ENCODE peak calls at places on chromosomes 2 and 18, in four cellular contexts. J is neuronal stem cell, T is cardiac muscle cell, U is psoas muscle. P is an unnamed sample.
A peak's percentile ranks its signal among the peaks of the same experiment; 100 is the strongest.

GRCh38 chr18:32661486-32662299 is 111.1 kb downstream of the KLHL14 start:
- DNase-seq in J (no peak), T (no peak), U (no peak), P (no peak)

GRCh38 chr2:76128622-76129021 is 417.9 kb upstream of the GCFC2 start:
- DNase-seq in J (no peak), T (no peak), U (no peak), P (no peak)

GRCh38 chr2:145752091-145752806 is 1232.3 kb upstream of the ZEB2 start:
- DNase-seq in J (peak; percentile 41), T (peak; percentile 93), U (no peak), P (no peak)

GRCh38 chr2:71785550-71785951 is 332.2 kb downstream of the DYSF start:
- DNase-seq in J (no peak), T (no peak), U (peak; percentile 67), P (no peak)

GRCh38 chr2:120866071-120866470 is 130.4 kb downstream of the GLI2 start:
- DNase-seq in J (no peak), T (no peak), U (no peak), P (no peak)

GRCh38 chr2:231541605-231542509 is 11.6 kb upstream of the NMUR1 start:
- DNase-seq in J (no peak), T (peak; percentile 45), U (peak; percentile 33), P (no peak)

GRCh38 chr2:151379191-151379590 is 21.8 kb downstream of the TNFAIP6 start:
- DNase-seq in J (no peak), T (peak; percentile 77), U (no peak), P (no peak)

GRCh38 chr18:50578651-50579050 is 18.8 kb downstream of the MAPK4 start:
- DNase-seq in J (no peak), T (no peak), U (no peak), P (no peak)

GRCh38 chr2:216837740-216838139 is 22.1 kb downstream of the TNP1 start:
- DNase-seq in J (no peak), T (no peak), U (no peak), P (no peak)

GRCh38 chr18:36066001-36066400 is 1.4 kb downstream of the RPRD1A start:
- DNase-seq in J (no peak), T (peak; percentile 43), U (no peak), P (no peak)

GRCh38 chr2:37742286-37742685 is 70.8 kb upstream of the CDC42EP3 start:
- DNase-seq in J (no peak), T (no peak), U (no peak), P (no peak)

GRCh38 chr2:40286721-40287120 is 165.2 kb downstream of the SLC8A1 start:
- DNase-seq in J (no peak), T (no peak), U (no peak), P (no peak)

GRCh38 chr2:217954051-217954450 is 48.7 kb downstream of the TNS1 start:
- DNase-seq in J (no peak), T (no peak), U (no peak), P (no peak)

GRCh38 chr2:238841542-238842181 is 6.2 kb upstream of the TWIST2 start:
- DNase-seq in J (no peak), T (peak; percentile 51), U (no peak), P (no peak)

GRCh38 chr2:16408331-16409005 is 257.2 kb downstream of the CYRIA start:
- DNase-seq in J (no peak), T (no peak), U (no peak), P (no peak)

GRCh38 chr18:23693849-23694248 is 4.6 kb downstream of the LAMA3 start:
- DNase-seq in J (no peak), T (no peak), U (no peak), P (no peak)

GRCh38 chr18:23689031-23689615 is at the start of gene LAMA3:
- DNase-seq in J (peak; percentile 48), T (peak; percentile 46), U (peak; percentile 56), P (no peak)

GRCh38 chr18:23690505-23691068 is 1.3 kb downstream of the LAMA3 start:
- DNase-seq in J (peak; percentile 6), T (no peak), U (no peak), P (no peak)

GRCh38 chr18:23689616-23690504 is 607 bp downstream of the LAMA3 start:
- DNase-seq in J (peak; percentile 14), T (no peak), U (no peak), P (no peak)

GRCh38 chr18:23694642-23695430 is 5.6 kb downstream of the LAMA3 start:
- DNase-seq in J (no peak), T (no peak), U (no peak), P (no peak)
- H3K27ac ChIP-seq in J (no peak overlapping the region), T (no peak overlapping the region), U (no peak overlapping the region), P (no peak overlapping the region)

DNA sequence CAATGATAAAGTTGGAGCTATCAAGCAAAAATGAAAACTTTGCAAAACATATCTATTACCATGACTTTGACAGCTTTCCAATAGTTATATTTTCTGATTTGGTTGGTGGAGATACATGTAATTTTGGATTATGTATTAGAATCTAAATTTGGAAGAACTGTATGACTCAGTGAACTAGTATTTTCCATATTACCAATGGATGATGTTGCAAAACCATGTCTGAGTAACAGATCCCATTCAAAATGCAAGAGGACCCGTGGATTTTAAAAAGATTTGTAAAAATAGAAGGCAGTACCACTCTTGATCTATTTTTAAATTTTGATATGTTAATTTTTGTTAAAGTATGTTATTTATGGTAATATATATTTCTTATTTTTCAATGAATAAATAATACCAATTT is 83.0 kb downstream of the TAF4B start:
- DNase-seq in J (no peak), T (peak; percentile 54), U (no peak), P (no peak)
- H3K27ac ChIP-seq in J (no peak overlapping the region), T (no peak overlapping the region), U (no peak overlapping the region), P (no peak overlapping the region)

GRCh38 chr2:174794851-174795374 is 30.6 kb upstream of the CHRNA1 start:
- DNase-seq in J (no peak), T (no peak), U (no peak), P (no peak)
- H3K27ac ChIP-seq in J (no peak overlapping the region), T (no peak overlapping the region), U (no peak overlapping the region), P (no peak overlapping the region)

GRCh38 chr2:166385313-166385712 is 9.6 kb upstream of the SCN9A start:
- DNase-seq in J (no peak), T (no peak), U (no peak), P (no peak)
- H3K27ac ChIP-seq in J (no peak overlapping the region), T (no peak overlapping the region), U (no peak overlapping the region), P (no peak overlapping the region)

GRCh38 chr2:127486247-127486912 is 39.9 kb downstream of the IWS1 start:
- DNase-seq in J (no peak), T (peak; percentile 63), U (no peak), P (no peak)

GRCh38 chr2:127482031-127482430 is 44.3 kb downstream of the IWS1 start:
- DNase-seq in J (no peak), T (no peak), U (no peak), P (no peak)

GRCh38 chr2:127485051-127485693 is 41.1 kb downstream of the IWS1 start:
- DNase-seq in J (no peak), T (no peak), U (no peak), P (no peak)

GRCh38 chr2:127490283-127490682 is 36.0 kb downstream of the IWS1 start:
- DNase-seq in J (no peak), T (no peak), U (no peak), P (no peak)

DNA sequence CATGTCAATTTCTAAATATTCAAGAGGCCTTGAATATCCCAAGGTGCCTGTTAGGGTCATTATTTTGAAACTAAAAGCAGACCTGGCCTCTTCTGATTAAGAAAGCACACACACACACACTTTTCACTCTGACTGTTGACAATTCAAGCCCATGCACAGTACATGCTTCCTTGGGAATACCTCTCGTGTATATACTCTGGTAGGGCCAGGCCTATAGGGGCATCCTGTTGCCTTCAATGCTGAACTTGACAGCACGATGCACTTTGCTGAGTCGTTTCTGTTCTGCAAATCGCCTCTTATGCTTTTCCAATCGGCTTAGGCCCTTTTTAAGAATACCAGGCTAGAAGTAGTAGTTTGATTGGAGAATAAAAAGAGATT is 40.6 kb downstream of the IWS1 start:
- DNase-seq in J (no peak), T (no peak), U (no peak), P (no peak)
- H3K27ac ChIP-seq in J (no peak overlapping the region), T (no peak overlapping the region), U (no peak overlapping the region), P (no peak overlapping the region)

DNA sequence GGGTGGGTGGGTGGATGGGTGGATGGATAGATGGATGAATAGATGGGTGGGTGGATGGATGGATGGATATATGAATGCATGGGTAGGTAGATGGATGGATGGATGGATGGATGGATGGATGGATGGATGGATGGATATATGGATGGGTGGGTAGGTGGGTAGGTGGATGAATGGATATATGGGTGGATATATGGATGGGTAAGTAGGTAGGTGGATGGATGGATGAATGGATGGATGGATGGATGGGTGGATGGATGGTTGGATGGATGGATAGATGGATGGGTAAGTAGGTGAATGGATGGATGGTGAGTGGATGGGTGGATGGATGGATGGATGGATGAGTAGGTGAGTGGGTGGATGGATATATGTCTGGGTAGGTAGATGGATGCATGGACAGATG is 36.1 kb downstream of the MCFD2 start:
- DNase-seq in J (no peak), T (no peak), U (no peak), P (no peak)
- H3K27ac ChIP-seq in J (no peak overlapping the region), T (no peak overlapping the region), U (no peak overlapping the region), P (no peak overlapping the region)

GRCh38 chr2:60350791-60351190 is 202.7 kb downstream of the BCL11A start:
- DNase-seq in J (no peak), T (no peak), U (no peak), P (no peak)
- H3K27ac ChIP-seq in J (no peak overlapping the region), T (no peak overlapping the region), U (no peak overlapping the region), P (no peak overlapping the region)

DNA sequence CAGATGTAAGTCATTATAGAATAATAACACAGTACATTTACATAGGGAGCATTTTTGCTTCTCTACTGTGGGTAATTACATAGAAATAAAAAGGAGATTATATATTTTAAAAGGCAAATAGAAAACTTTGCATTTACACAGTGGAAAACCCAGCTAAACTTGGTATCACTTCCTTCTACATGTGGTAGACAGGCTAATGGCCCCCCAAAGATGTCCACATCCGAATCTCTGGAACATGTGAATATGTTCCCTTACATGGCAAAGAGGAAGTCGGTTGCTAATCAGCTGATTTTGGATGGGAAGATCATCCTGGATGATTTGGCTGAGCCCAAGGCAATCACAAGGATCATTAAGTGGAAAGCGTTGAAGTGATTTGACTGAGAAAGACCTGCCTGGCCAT is 26.2 kb downstream of the CREG2 start:
- DNase-seq in J (no peak), T (no peak), U (no peak), P (no peak)
- H3K27ac ChIP-seq in J (no peak overlapping the region), T (no peak overlapping the region), U (no peak overlapping the region), P (no peak overlapping the region)

GRCh38 chr2:186702499-186702898 is 8.6 kb downstream of the FAM171B start:
- DNase-seq in J (no peak), T (no peak), U (no peak), P (no peak)
- H3K27ac ChIP-seq in J (no peak overlapping the region), T (no peak overlapping the region), U (no peak overlapping the region), P (no peak overlapping the region)

P was measured in caudate nucleus.